ENCODE peak calls at places on chromosomes 3 and 15, in nine cellular contexts. R, A, L, C, H, J, S, K and Z are unnamed samples.

GRCh38 chr3:150349314-150350097 is 58.6 kb upstream of the TSC22D2 start:
- DNase-seq in A (no peak), R (no peak), C (no peak), L (no peak), H (no peak), J (peak), S (no peak), K (no peak), Z (no peak)

GRCh38 chr3:115022835-115023398 is 124.2 kb downstream of the ZBTB20 start:
- DNase-seq in J (no peak), C (no peak), H (no peak), A (no peak), R (no peak), K (no peak), S (no peak), L (no peak), Z (no peak)

GRCh38 chr15:75843618-75844610 is 667 bp downstream of the UBE2Q2 start:
- DNase-seq in J (peak), S (no peak), H (peak), C (peak), A (peak), K (peak), L (no peak), R (peak), Z (peak)

GRCh38 chr15:89230277-89230676 is 8.9 kb upstream of the RLBP1 start:
- DNase-seq in J (no peak), R (no peak), H (no peak), C (no peak), L (no peak), K (no peak), A (no peak), S (no peak), Z (no peak)

GRCh38 chr3:77186728-77187127 is 146.8 kb downstream of the ROBO2 start:
- DNase-seq in H (no peak), K (no peak), L (no peak), A (no peak), S (no peak), J (no peak), R (no peak), C (no peak), Z (no peak)

GRCh38 chr3:122794483-122794778 is 438 bp upstream of the SLC49A4 start:
- DNase-seq in R (no peak), A (no peak), C (no peak), K (no peak), H (no peak), L (no peak), J (no peak), S (peak), Z (no peak)

GRCh38 chr15:78012643-78013077 is 64.9 kb downstream of the TBC1D2B start:
- DNase-seq in A (no peak), S (no peak), L (no peak), J (no peak), H (peak), R (no peak), C (no peak), K (no peak), Z (no peak)

GRCh38 chr3:49769516-49769915 is 16.8 kb downstream of the IP6K1 start:
- DNase-seq in S (no peak), C (no peak), A (no peak), R (no peak), K (no peak), J (no peak), L (no peak), H (no peak), Z (no peak)

GRCh38 chr3:99487894-99488293 is 150.5 kb upstream of the COL8A1 start:
- DNase-seq in K (no peak), S (no peak), R (no peak), H (no peak), C (no peak), L (no peak), J (no peak), A (no peak), Z (no peak)

GRCh38 chr15:39770748-39771689 is 11.6 kb downstream of the FSIP1 start:
- DNase-seq in A (no peak), S (peak), H (no peak), C (no peak), K (no peak), L (no peak), J (peak), R (no peak), Z (peak)

GRCh38 chr3:65713016-65713415 is 325.7 kb downstream of the MAGI1 start:
- DNase-seq in H (no peak), R (no peak), A (no peak), C (no peak), K (no peak), S (peak), L (no peak), J (no peak), Z (peak)

GRCh38 chr15:66841953-66842681 is 140.1 kb downstream of the SMAD6 start:
- DNase-seq in A (peak), R (no peak), J (peak), S (peak), L (peak), K (no peak), C (no peak), H (peak), Z (peak)

GRCh38 chr3:188573286-188573928 is 419.4 kb downstream of the LPP start:
- DNase-seq in L (no peak), K (no peak), C (no peak), J (no peak), R (no peak), S (no peak), A (no peak), H (no peak), Z (no peak)

GRCh38 chr15:87498545-87498944 is 758.0 kb downstream of the NTRK3 start:
- DNase-seq in K (no peak), A (no peak), H (no peak), J (peak), R (no peak), S (no peak), C (no peak), L (no peak), Z (no peak)

GRCh38 chr3:13874891-13875290 is 5.0 kb downstream of the WNT7A start:
- DNase-seq in A (no peak), C (no peak), H (no peak), J (no peak), L (no peak), K (no peak), S (no peak), R (no peak), Z (no peak)

GRCh38 chr3:32288819-32289218 is 50.3 kb downstream of the CMTM8 start:
- DNase-seq in C (no peak), S (no peak), H (no peak), R (no peak), A (no peak), L (no peak), J (no peak), K (peak), Z (no peak)

GRCh38 chr3:87247086-87247781 is 20.1 kb downstream of the CHMP2B start:
- DNase-seq in H (no peak), L (no peak), S (no peak), J (no peak), C (no peak), R (no peak), A (no peak), K (no peak), Z (no peak)

GRCh38 chr3:187519428-187519890 is 150.7 kb downstream of the SST start:
- DNase-seq in J (no peak), R (no peak), K (no peak), H (no peak), L (no peak), C (no peak), A (no peak), S (peak), Z (peak)

GRCh38 chr3:77147836-77148578 is 108.1 kb downstream of the ROBO2 start:
- DNase-seq in J (no peak), H (no peak), K (no peak), A (no peak), L (no peak), C (no peak), R (no peak), S (no peak), Z (no peak)

GRCh38 chr15:89129123-89129815 is 41.0 kb downstream of the ABHD2 start:
- DNase-seq in S (no peak), K (peak), C (peak), A (peak), J (peak), R (peak), L (no peak), H (peak), Z (no peak)

GRCh38 chr15:89556413-89557262 is 18.6 kb upstream of the TICRR start:
- DNase-seq in R (peak), S (peak), L (no peak), J (peak), K (peak), H (peak), A (peak), C (peak), Z (peak)

GRCh38 chr3:16177962-16178627 is 3.6 kb downstream of the GALNT15 start:
- DNase-seq in L (no peak), R (peak), A (peak), K (peak), J (peak), H (peak), S (peak), C (peak), Z (no peak)